ENCODE peak calls at places on chromosomes 11 and 22, in nine cellular contexts. Q is choroid plexus epithelial cell, L is tibial artery, P is lower leg skin, E is PC-3, I is GM12864, O is transverse colon, A is psoas muscle, C is fibroblast of lung. F is an unnamed sample.
A peak's percentile ranks its signal among the peaks of the same experiment; 100 is the strongest.

GRCh38 chr11:13047884-13048283 is 38.8 kb downstream of the RASSF10 start:
- DNase-seq in E (no peak), I (no peak), C (no peak), P (no peak), O (no peak), L (no peak), Q (no peak), A (no peak), F (no peak)

GRCh38 chr11:57568330-57568766 is 876 bp upstream of the UBE2L6 start:
- DNase-seq in O (no peak), C (peak; percentile 51), Q (peak; percentile 82), L (peak; percentile 89), E (peak; percentile 87), I (peak; percentile 43), A (peak; percentile 82), P (peak; percentile 96), F (peak; percentile 78)

GRCh38 chr11:129373489-129373953 is 2.1 kb upstream of the BARX2 start:
- DNase-seq in O (no peak), L (no peak), E (no peak), A (no peak), Q (no peak), C (peak; percentile 12), P (no peak), I (no peak), F (peak; percentile 34)

GRCh38 chr11:134609361-134610115 is 197.5 kb upstream of the B3GAT1 start:
- DNase-seq in Q (no peak), O (no peak), E (no peak), L (no peak), A (no peak), C (no peak), I (no peak), P (no peak), F (no peak)

GRCh38 chr22:21025266-21025665 is 7.1 kb downstream of the SLC7A4 start:
- DNase-seq in O (no peak), E (no peak), A (no peak), Q (no peak), I (no peak), C (no peak), L (no peak), P (no peak), F (peak; percentile 71)

GRCh38 chr22:27386186-27386585 is 415.4 kb downstream of the MN1 start:
- DNase-seq in E (no peak), L (no peak), O (no peak), Q (peak; percentile 27), I (no peak), C (no peak), P (no peak), A (no peak), F (peak; percentile 98)

GRCh38 chr11:128482512-128483191 is 104.7 kb downstream of the ETS1 start:
- DNase-seq in Q (peak; percentile 78), L (peak; percentile 84), C (peak; percentile 74), O (no peak), E (no peak), A (peak; percentile 67), I (no peak), P (no peak), F (no peak)

GRCh38 chr11:3989251-3989650 is 105.3 kb upstream of the RRM1 start:
- DNase-seq in O (no peak), Q (no peak), P (no peak), L (no peak), E (no peak), C (peak; percentile 19), A (peak; percentile 23), I (no peak), F (no peak)

GRCh38 chr11:5521540-5521939 is 5.0 kb upstream of the UBQLNL start:
- DNase-seq in P (no peak), C (no peak), A (no peak), I (no peak), E (peak; percentile 10), Q (no peak), L (no peak), O (no peak), F (no peak)

DNA sequence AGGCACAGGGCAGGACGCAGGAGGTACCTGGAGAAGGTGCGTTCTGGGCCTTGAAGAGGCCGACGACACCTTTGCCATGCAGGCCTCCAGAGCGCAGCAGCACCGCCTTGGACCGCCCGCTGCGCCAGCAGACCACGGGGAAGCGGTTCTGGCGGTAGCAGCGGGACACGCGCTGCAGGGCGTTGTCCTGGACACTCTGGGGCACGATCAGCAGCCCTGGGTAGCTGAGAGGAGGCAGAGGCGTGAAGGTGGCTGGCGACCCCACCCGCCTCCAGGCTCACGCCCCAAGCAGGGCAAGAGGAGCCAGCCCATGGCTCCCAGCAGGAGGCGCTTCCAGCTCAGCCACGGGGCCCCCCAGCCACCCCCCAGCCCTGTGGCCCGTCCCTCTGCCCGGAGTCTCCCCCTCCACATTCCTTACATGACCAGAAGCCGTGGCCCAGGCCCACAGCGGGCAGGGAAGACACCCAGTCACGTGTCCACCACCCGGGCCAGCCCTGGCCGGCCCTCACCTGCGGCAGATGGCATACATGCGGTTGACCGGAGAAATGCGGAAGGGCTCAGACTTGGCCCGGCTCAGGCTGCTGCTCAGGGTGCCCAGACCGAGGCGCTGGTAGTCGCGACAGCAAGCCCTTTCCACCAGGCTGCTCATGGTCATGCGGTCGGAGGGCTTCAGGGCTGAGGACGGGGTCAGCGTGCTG is 15.2 kb downstream of the SBF1 start:
- DNase-seq in Q (no peak), O (no peak), C (no peak), L (no peak), I (no peak), E (no peak), P (no peak), A (no peak), F (no peak)
- TF ChIP-seq CTCF in Q (no peak), O (no peak), C (no peak), L (no peak), I (no peak), E (no peak), P (no peak), A (no peak), F (no peak)

DNA sequence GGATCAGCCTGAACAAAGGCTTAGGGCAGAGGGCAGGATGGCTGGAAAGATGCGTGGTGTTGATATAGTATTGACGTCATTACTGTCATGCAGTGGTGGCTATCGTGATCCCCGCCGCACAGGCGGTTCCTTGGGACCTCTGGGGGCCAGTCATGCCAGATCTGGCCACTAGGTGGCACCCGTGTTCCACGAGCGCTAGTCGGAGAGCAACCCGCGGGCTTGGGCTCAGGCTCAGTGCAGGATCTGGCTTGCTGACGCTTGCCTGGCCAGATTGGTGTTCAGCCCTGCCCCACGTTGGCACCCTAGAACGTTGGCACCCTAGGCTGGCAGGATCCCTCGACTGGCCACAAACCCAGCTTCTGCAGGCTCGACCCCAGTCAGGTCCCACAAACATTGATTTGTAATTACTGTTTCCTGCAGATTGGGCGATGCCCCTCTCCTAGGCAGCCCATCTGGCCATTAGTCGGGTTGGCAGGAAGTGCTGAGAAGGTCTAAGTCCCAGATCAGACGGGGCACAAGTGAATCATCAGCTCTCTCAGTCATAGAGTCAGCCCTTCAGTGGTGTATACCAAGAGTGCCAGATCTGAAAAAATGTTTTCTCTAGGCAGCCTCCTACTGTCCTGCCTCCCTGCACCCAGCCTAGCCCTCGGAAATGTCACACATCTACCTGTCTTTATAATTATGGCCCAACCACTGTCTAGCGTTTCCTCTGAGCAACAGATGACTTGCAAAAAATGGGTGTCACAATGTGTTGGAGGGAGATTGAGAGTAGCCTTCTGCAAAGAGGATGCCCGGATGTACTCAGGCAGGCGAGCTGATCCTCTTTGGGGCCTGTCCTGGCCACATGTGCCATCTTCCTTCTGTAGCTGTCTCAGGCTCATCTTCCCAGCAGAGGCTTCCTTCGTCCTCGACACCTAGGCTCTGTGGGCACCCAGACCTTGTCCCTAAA is 315.3 kb downstream of the TMEM135 start:
- DNase-seq in Q (peak; percentile 74), L (peak; percentile 89), E (peak; percentile 96), P (peak; percentile 97), O (peak; percentile 89), A (peak; percentile 84), C (peak; percentile 77), I (peak; percentile 29), F (peak; percentile 89)
- H3K4me3 ChIP-seq in Q (no peak overlapping the region), L (no peak overlapping the region), E (peak overlapping the region; percentile 52), P (no peak overlapping the region), O (no peak overlapping the region), A (no peak overlapping the region), C (no peak overlapping the region), I (no peak overlapping the region), F (no peak overlapping the region)

DNA sequence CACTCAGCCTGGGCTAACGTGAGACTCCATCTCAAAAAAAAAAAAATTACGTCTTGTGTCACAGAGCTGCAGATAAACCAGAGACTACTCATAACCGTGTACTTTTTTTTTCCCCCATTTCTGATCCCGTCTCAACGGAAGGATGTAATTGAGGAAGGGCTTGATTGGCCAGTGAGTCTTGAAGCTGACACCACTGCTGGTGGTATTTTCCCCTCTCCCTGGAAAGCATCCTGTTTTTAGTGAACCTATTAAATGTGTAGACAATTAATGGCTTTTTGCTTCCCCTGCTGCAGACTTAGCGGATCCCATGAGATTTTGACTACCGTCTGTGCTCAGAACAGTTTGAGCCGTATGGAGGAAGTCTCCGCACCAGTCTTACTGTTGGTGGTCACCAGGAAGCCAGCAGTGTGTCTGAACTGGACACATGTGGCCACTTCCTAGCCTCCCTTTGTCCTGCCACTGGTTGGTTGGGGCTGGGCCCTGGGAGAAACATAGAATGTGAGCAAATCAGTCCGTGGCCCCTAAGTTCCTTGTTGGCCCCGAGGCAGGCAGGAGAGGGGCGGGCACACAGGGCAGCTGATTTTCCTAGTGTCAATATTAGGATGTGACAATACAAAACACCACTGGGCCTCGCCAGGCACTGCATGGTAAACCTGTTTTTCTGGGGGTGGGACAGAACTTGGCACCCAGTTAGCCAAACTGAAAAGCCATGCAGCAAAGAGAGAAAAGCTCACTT is 3.1 kb downstream of the BIK start:
- DNase-seq in E (peak; percentile 51), P (no peak), I (no peak), O (peak; percentile 39), L (no peak), C (no peak), Q (no peak), A (no peak), F (no peak)
- TF ChIP-seq CTCF in E (no peak), P (no peak), I (no peak), O (no peak), L (no peak), C (no peak), Q (no peak), A (no peak), F (no peak)

GRCh38 chr11:102111787-102112653 is 1.8 kb downstream of the YAP1 start:
- DNase-seq in P (no peak), L (peak; percentile 71), A (no peak), E (peak; percentile 98), C (peak; percentile 90), Q (peak; percentile 79), I (no peak), O (peak; percentile 43), F (peak; percentile 95)

GRCh38 chr11:102116453-102117205 is 6.4 kb downstream of the YAP1 start:
- DNase-seq in P (no peak), E (no peak), Q (no peak), I (no peak), L (no peak), A (no peak), O (no peak), C (peak; percentile 53), F (no peak)

GRCh38 chr11:102115557-102115956 is 5.3 kb downstream of the YAP1 start:
- DNase-seq in A (no peak), I (no peak), Q (peak; percentile 93), L (no peak), C (peak; percentile 82), O (peak; percentile 9), E (peak; percentile 81), P (no peak), F (peak; percentile 25)

GRCh38 chr11:102112654-102112926 is 2.3 kb downstream of the YAP1 start:
- DNase-seq in O (no peak), P (no peak), A (no peak), Q (no peak), L (no peak), C (no peak), I (no peak), E (peak; percentile 23), F (no peak)

GRCh38 chr11:102114032-102114431 is 3.8 kb downstream of the YAP1 start:
- DNase-seq in I (no peak), O (no peak), P (no peak), A (no peak), E (no peak), L (no peak), C (no peak), Q (no peak), F (no peak)
- H3K4me3 ChIP-seq in I (no peak overlapping the region), O (no peak overlapping the region), P (no peak overlapping the region), A (peak overlapping the region; percentile 10), E (no peak overlapping the region), L (peak overlapping the region; percentile 97), C (no peak overlapping the region), Q (peak overlapping the region; percentile 13), F (no peak overlapping the region)